ENCODE peak calls at places on chromosome 16, in five cellular contexts. Z is OCI-LY7, F is ovary, M is lower leg skin, A is heart left ventricle. X is an unnamed sample.

GRCh38 chr16:66342294-66342900 is 24.1 kb upstream of the CDH5 start:
- DNase-seq in Z (peak), F (no peak), M (no peak), A (no peak), X (peak)

GRCh38 chr16:22001591-22001990 is 675 bp upstream of the PDZD9 start:
- DNase-seq in Z (no peak), F (no peak), M (no peak), A (no peak), X (no peak)

GRCh38 chr16:28210979-28211505 is 723 bp downstream of the XPO6 start:
- DNase-seq in Z (peak), F (peak), M (peak), A (peak), X (peak)

GRCh38 chr16:78744099-78744498 is 644.6 kb downstream of the WWOX start:
- DNase-seq in Z (no peak), F (no peak), M (no peak), A (no peak), X (no peak)

GRCh38 chr16:53945996-53946395 is 242.0 kb downstream of the FTO start:
- DNase-seq in Z (peak), F (no peak), M (no peak), A (no peak), X (no peak)

GRCh38 chr16:1809281-1809801 is 15.8 kb upstream of the IGFALS start:
- DNase-seq in Z (no peak), F (no peak), M (no peak), A (no peak), X (no peak)

GRCh38 chr16:48393843-48394703 is 8.9 kb upstream of the SIAH1 start:
- DNase-seq in Z (no peak), F (peak), M (peak), A (no peak), X (no peak)

GRCh38 chr16:22942812-22943211 is 128.8 kb downstream of the HS3ST2 start:
- DNase-seq in Z (no peak), F (no peak), M (no peak), A (no peak), X (no peak)

GRCh38 chr16:57475711-57476339 is 10.5 kb downstream of the DOK4 start:
- DNase-seq in Z (peak), F (no peak), M (peak), A (no peak), X (peak)

DNA sequence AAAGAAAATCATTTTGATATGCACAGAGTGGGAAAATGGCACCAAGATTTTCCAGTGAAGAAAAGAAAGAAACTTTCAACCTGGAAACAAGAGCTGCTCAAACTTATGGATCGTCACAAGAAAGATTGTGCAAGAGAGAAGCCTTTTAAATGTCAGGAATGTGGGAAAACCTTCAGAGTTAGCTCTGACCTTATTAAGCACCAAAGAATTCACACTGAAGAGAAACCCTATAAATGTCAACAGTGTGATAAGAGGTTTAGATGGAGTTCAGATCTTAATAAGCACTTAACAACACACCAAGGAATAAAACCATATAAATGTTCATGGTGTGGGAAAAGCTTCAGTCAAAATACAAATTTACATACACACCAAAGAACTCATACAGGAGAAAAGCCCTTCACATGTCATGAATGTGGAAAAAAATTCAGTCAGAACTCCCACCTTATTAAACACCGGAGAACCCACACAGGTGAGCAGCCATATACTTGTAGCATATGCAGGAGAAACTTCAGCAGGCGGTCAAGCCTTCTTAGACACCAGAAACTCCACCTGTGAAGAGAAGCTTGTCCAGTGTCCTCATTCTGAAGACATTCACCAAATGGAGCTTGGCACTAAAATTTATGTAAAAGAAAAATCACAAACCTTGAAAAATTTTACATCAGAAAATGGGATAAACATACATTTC is 12.2 kb downstream of the ZNF75A start:
- DNase-seq in Z (no peak), F (no peak), M (no peak), A (no peak), X (no peak)
- H3K4me3 ChIP-seq in Z (no peak), F (no peak), M (no peak), A (no peak), X (no peak)

GRCh38 chr16:75929056-75929455 is 202.8 kb upstream of the CPHXL start:
- DNase-seq in Z (no peak), F (no peak), M (no peak), A (no peak), X (no peak)

GRCh38 chr16:75931043-75931442 is 204.8 kb upstream of the CPHXL start:
- DNase-seq in Z (no peak), F (no peak), M (no peak), A (no peak), X (no peak)

GRCh38 chr16:75927824-75928223 is 201.5 kb upstream of the CPHXL start:
- DNase-seq in Z (no peak), F (no peak), M (no peak), A (no peak), X (no peak)

GRCh38 chr16:75931970-75932369 is 205.7 kb upstream of the CPHXL start:
- DNase-seq in Z (no peak), F (no peak), M (no peak), A (no peak), X (no peak)

GRCh38 chr16:75928295-75928694 is 202.0 kb upstream of the CPHXL start:
- DNase-seq in Z (no peak), F (no peak), M (no peak), A (no peak), X (no peak)
- H3K4me3 ChIP-seq in Z (no peak), F (no peak), M (no peak), A (no peak), X (no peak)

DNA sequence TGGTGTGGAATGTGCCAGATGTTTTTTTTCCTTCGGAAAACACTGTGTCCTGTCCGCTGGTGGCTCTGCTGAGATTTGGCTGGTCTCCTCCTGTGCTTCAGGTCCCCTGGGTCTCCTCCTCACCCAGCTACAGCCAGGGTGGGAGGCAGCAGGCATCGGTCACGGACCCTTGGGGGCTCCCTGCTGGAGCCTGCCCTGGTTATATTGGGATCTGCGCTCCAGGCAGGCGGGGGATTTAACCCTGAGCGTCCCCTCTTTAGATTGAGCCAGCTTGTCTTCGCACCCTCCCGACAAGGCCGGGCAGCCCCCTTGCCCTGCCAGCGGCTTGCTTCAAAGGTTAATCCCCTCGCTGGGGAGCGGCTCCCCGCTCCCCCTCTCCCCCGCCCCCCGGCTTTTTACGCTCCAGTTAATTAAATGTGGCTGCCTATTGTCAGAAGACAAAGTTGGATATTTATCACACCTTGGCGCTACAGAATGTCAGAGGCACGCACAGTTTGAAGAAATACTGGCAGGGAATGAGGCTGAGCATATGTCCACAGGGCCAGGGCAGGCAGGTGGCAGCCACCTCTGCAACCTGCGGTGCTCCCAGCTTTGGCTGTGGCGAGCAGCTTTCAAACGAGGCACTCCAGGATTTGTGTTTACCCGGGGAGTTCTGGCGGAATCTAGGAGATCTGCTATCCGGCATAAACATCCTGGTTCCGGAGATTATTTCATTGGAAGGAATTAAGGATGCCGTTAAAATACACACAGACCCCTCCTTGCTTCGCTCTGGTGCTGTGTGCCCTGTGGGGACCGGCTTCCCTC is 38.2 kb upstream of the GSE1 start:
- DNase-seq in Z (no peak), F (no peak), M (no peak), A (no peak), X (peak)
- H3K4me3 ChIP-seq in Z (no peak), F (no peak), M (no peak), A (peak), X (no peak)

DNA sequence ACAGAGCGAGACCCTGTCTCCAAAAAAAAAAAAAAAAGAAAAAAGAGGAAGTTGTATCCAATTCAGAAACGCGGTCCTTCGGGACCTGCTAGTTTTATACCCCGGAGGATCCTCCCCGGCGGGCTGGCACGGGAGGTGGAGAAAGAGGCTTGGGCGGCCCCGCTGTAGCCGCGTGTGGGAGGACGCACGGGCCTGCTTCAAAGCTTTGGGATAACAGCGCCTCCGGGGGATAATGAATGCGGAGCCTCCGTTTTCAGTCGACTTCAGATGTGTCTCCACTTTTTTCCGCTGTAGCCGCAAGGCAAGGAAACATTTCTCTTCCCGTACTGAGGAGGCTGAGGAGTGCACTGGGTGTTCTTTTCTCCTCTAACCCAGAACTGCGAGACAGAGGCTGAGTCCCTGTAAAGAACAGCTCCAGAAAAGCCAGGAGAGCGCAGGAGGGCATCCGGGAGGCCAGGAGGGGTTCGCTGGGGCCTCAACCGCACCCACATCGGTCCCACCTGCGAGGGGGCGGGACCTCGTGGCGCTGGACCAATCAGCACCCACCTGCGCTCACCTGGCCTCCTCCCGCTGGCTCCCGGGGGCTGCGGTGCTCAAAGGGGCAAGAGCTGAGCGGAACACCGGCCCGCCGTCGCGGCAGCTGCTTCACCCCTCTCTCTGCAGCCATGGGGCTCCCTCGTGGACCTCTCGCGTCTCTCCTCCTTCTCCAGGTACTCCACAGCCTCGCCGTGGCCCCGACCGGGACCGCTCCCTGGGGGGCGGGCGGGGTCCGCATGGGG is at the start of gene CDH3:
- DNase-seq in Z (no peak), F (peak), M (peak), A (no peak), X (peak)
- H3K4me3 ChIP-seq in Z (no peak), F (peak), M (peak), A (peak), X (no peak)

GRCh38 chr16:11497329-11497805 is 89.4 kb downstream of the LITAF start:
- DNase-seq in Z (no peak), F (peak), M (peak), A (peak), X (peak)
- H3K4me3 ChIP-seq in Z (no peak), F (no peak), M (no peak), A (no peak), X (no peak)

GRCh38 chr16:5480796-5481195 is 383.2 kb upstream of the EEF2KMT start:
- DNase-seq in Z (no peak), F (no peak), M (no peak), A (no peak), X (no peak)

DNA sequence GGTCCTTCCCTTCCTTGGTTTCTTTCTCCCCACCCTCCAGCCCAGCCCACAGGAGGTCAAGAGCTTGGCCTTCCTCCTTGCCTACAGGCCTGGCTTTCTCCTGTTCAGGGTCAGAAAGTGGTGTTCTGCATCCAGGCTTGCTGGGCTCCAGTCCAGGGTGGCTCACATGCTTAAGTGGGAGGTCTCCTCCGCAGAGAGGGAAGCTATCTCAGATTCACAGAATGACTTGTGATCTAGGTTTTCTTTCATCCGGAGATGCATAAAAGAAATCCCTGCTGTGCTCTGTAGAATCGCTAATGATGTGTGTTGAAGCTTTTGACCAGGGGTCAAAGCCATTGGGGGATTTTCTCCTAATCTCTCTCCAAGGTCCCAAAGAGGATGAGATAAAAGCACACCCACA is 382.3 kb upstream of the EEF2KMT start:
- DNase-seq in Z (no peak), F (no peak), M (no peak), A (no peak), X (no peak)
- H3K4me3 ChIP-seq in Z (no peak), F (no peak), M (no peak), A (no peak), X (no peak)

X was measured in upper lobe of left lung.